ENCODE peak calls at places on chromosome 12, in ten cellular contexts. One of them, this sample, is unnamed.

GRCh38 chr12:121513464-121514183 is 67.2 kb downstream of the KDM2B start:
- DNase-seq in DMS53: peak
- DNase-seq in GM12864: no peak
- DNase-seq in HepG2: peak
- DNase-seq in GM23248: no peak
- DNase-seq in AG04450: no peak
- DNase-seq in amniotic stem cell: no peak
- DNase-seq in stimulated activated CD4-positive, alpha-beta T cell treated with anti-CD3 and anti-CD28 coated beads, Interleukin-15, amount 100 ng/mL, for 1 hour: no peak
- DNase-seq in nephron progenitor cell: peak
- DNase-seq in activated CD8-positive, alpha-beta memory T cell treated with anti-CD3 and anti-CD28 coated beads, Interleukin-2, amount 50 U/mL, for 4 hours: peak
- DNase-seq in this sample: no peak

GRCh38 chr12:113271853-113272561 is 50.7 kb downstream of the TPCN1 start:
- DNase-seq in DMS53: no peak
- DNase-seq in GM12864: no peak
- DNase-seq in HepG2: peak
- DNase-seq in GM23248: peak
- DNase-seq in AG04450: peak
- DNase-seq in amniotic stem cell: peak
- DNase-seq in stimulated activated CD4-positive, alpha-beta T cell treated with anti-CD3 and anti-CD28 coated beads, Interleukin-15, amount 100 ng/mL, for 1 hour: no peak
- DNase-seq in nephron progenitor cell: no peak
- DNase-seq in activated CD8-positive, alpha-beta memory T cell treated with anti-CD3 and anti-CD28 coated beads, Interleukin-2, amount 50 U/mL, for 4 hours: no peak
- DNase-seq in this sample: no peak

GRCh38 chr12:9049520-9050133 is 60.3 kb downstream of the KLRG1 start:
- DNase-seq in DMS53: peak
- DNase-seq in GM12864: no peak
- DNase-seq in HepG2: peak
- DNase-seq in GM23248: peak
- DNase-seq in AG04450: peak
- DNase-seq in amniotic stem cell: no peak
- DNase-seq in stimulated activated CD4-positive, alpha-beta T cell treated with anti-CD3 and anti-CD28 coated beads, Interleukin-15, amount 100 ng/mL, for 1 hour: no peak
- DNase-seq in nephron progenitor cell: peak
- DNase-seq in activated CD8-positive, alpha-beta memory T cell treated with anti-CD3 and anti-CD28 coated beads, Interleukin-2, amount 50 U/mL, for 4 hours: no peak
- DNase-seq in this sample: no peak

GRCh38 chr12:132170094-132170636 is 25.9 kb downstream of the NOC4L start:
- DNase-seq in DMS53: no peak
- DNase-seq in GM12864: no peak
- DNase-seq in HepG2: no peak
- DNase-seq in GM23248: peak
- DNase-seq in AG04450: no peak
- DNase-seq in amniotic stem cell: no peak
- DNase-seq in stimulated activated CD4-positive, alpha-beta T cell treated with anti-CD3 and anti-CD28 coated beads, Interleukin-15, amount 100 ng/mL, for 1 hour: no peak
- DNase-seq in nephron progenitor cell: no peak
- DNase-seq in activated CD8-positive, alpha-beta memory T cell treated with anti-CD3 and anti-CD28 coated beads, Interleukin-2, amount 50 U/mL, for 4 hours: no peak
- DNase-seq in this sample: no peak

GRCh38 chr12:62435337-62436163 is 31.1 kb upstream of the MON2 start:
- DNase-seq in DMS53: peak
- DNase-seq in GM12864: no peak
- DNase-seq in HepG2: peak
- DNase-seq in GM23248: peak
- DNase-seq in AG04450: peak
- DNase-seq in amniotic stem cell: peak
- DNase-seq in stimulated activated CD4-positive, alpha-beta T cell treated with anti-CD3 and anti-CD28 coated beads, Interleukin-15, amount 100 ng/mL, for 1 hour: peak
- DNase-seq in nephron progenitor cell: peak
- DNase-seq in activated CD8-positive, alpha-beta memory T cell treated with anti-CD3 and anti-CD28 coated beads, Interleukin-2, amount 50 U/mL, for 4 hours: peak
- DNase-seq in this sample: peak

GRCh38 chr12:106082216-106083175 is 56.3 kb downstream of the NUAK1 start:
- DNase-seq in DMS53: no peak
- DNase-seq in GM12864: no peak
- DNase-seq in HepG2: no peak
- DNase-seq in GM23248: peak
- DNase-seq in AG04450: no peak
- DNase-seq in amniotic stem cell: no peak
- DNase-seq in stimulated activated CD4-positive, alpha-beta T cell treated with anti-CD3 and anti-CD28 coated beads, Interleukin-15, amount 100 ng/mL, for 1 hour: no peak
- DNase-seq in nephron progenitor cell: no peak
- DNase-seq in activated CD8-positive, alpha-beta memory T cell treated with anti-CD3 and anti-CD28 coated beads, Interleukin-2, amount 50 U/mL, for 4 hours: no peak
- DNase-seq in this sample: no peak

GRCh38 chr12:114476159-114476558 is 70.2 kb upstream of the TBX5 start:
- DNase-seq in DMS53: peak
- DNase-seq in GM12864: no peak
- DNase-seq in HepG2: peak
- DNase-seq in GM23248: peak
- DNase-seq in AG04450: peak
- DNase-seq in amniotic stem cell: no peak
- DNase-seq in stimulated activated CD4-positive, alpha-beta T cell treated with anti-CD3 and anti-CD28 coated beads, Interleukin-15, amount 100 ng/mL, for 1 hour: no peak
- DNase-seq in nephron progenitor cell: no peak
- DNase-seq in activated CD8-positive, alpha-beta memory T cell treated with anti-CD3 and anti-CD28 coated beads, Interleukin-2, amount 50 U/mL, for 4 hours: no peak
- DNase-seq in this sample: no peak

GRCh38 chr12:64670856-64671639 is 60.8 kb downstream of the RASSF3 start:
- DNase-seq in DMS53: no peak
- DNase-seq in GM12864: no peak
- DNase-seq in HepG2: no peak
- DNase-seq in GM23248: peak
- DNase-seq in AG04450: no peak
- DNase-seq in amniotic stem cell: no peak
- DNase-seq in stimulated activated CD4-positive, alpha-beta T cell treated with anti-CD3 and anti-CD28 coated beads, Interleukin-15, amount 100 ng/mL, for 1 hour: no peak
- DNase-seq in nephron progenitor cell: no peak
- DNase-seq in activated CD8-positive, alpha-beta memory T cell treated with anti-CD3 and anti-CD28 coated beads, Interleukin-2, amount 50 U/mL, for 4 hours: no peak
- DNase-seq in this sample: no peak

GRCh38 chr12:53048780-53049401 is 974 bp upstream of the TNS2 start:
- DNase-seq in DMS53: peak
- DNase-seq in GM12864: no peak
- DNase-seq in HepG2: peak
- DNase-seq in GM23248: peak
- DNase-seq in AG04450: no peak
- DNase-seq in amniotic stem cell: no peak
- DNase-seq in stimulated activated CD4-positive, alpha-beta T cell treated with anti-CD3 and anti-CD28 coated beads, Interleukin-15, amount 100 ng/mL, for 1 hour: no peak
- DNase-seq in nephron progenitor cell: peak
- DNase-seq in activated CD8-positive, alpha-beta memory T cell treated with anti-CD3 and anti-CD28 coated beads, Interleukin-2, amount 50 U/mL, for 4 hours: no peak
- DNase-seq in this sample: peak

GRCh38 chr12:84955298-84955697 is 42.7 kb upstream of the SLC6A15 start:
- DNase-seq in DMS53: no peak
- DNase-seq in GM12864: no peak
- DNase-seq in HepG2: no peak
- DNase-seq in GM23248: peak
- DNase-seq in AG04450: no peak
- DNase-seq in amniotic stem cell: no peak
- DNase-seq in stimulated activated CD4-positive, alpha-beta T cell treated with anti-CD3 and anti-CD28 coated beads, Interleukin-15, amount 100 ng/mL, for 1 hour: no peak
- DNase-seq in nephron progenitor cell: no peak
- DNase-seq in activated CD8-positive, alpha-beta memory T cell treated with anti-CD3 and anti-CD28 coated beads, Interleukin-2, amount 50 U/mL, for 4 hours: no peak
- DNase-seq in this sample: no peak

GRCh38 chr12:131830335-131831020 is 2.3 kb downstream of the MMP17 start:
- DNase-seq in DMS53: peak
- DNase-seq in GM12864: no peak
- DNase-seq in HepG2: peak
- DNase-seq in GM23248: peak
- DNase-seq in AG04450: peak
- DNase-seq in amniotic stem cell: peak
- DNase-seq in stimulated activated CD4-positive, alpha-beta T cell treated with anti-CD3 and anti-CD28 coated beads, Interleukin-15, amount 100 ng/mL, for 1 hour: no peak
- DNase-seq in nephron progenitor cell: peak
- DNase-seq in activated CD8-positive, alpha-beta memory T cell treated with anti-CD3 and anti-CD28 coated beads, Interleukin-2, amount 50 U/mL, for 4 hours: no peak
- DNase-seq in this sample: no peak

GRCh38 chr12:105538880-105539279 is 208.4 kb downstream of the C12orf75 start:
- DNase-seq in DMS53: no peak
- DNase-seq in GM12864: no peak
- DNase-seq in HepG2: no peak
- DNase-seq in GM23248: peak
- DNase-seq in AG04450: peak
- DNase-seq in amniotic stem cell: no peak
- DNase-seq in stimulated activated CD4-positive, alpha-beta T cell treated with anti-CD3 and anti-CD28 coated beads, Interleukin-15, amount 100 ng/mL, for 1 hour: no peak
- DNase-seq in nephron progenitor cell: no peak
- DNase-seq in activated CD8-positive, alpha-beta memory T cell treated with anti-CD3 and anti-CD28 coated beads, Interleukin-2, amount 50 U/mL, for 4 hours: no peak
- DNase-seq in this sample: no peak

GRCh38 chr12:116880817-116881324 is 370 bp downstream of the HRK start:
- DNase-seq in DMS53: peak
- DNase-seq in GM12864: no peak
- DNase-seq in HepG2: peak
- DNase-seq in GM23248: peak
- DNase-seq in AG04450: no peak
- DNase-seq in amniotic stem cell: no peak
- DNase-seq in stimulated activated CD4-positive, alpha-beta T cell treated with anti-CD3 and anti-CD28 coated beads, Interleukin-15, amount 100 ng/mL, for 1 hour: no peak
- DNase-seq in nephron progenitor cell: peak
- DNase-seq in activated CD8-positive, alpha-beta memory T cell treated with anti-CD3 and anti-CD28 coated beads, Interleukin-2, amount 50 U/mL, for 4 hours: peak
- DNase-seq in this sample: no peak

GRCh38 chr12:103799504-103800251 is 41.4 kb downstream of the NT5DC3 start:
- DNase-seq in DMS53: peak
- DNase-seq in GM12864: no peak
- DNase-seq in HepG2: peak
- DNase-seq in GM23248: peak
- DNase-seq in AG04450: no peak
- DNase-seq in amniotic stem cell: no peak
- DNase-seq in stimulated activated CD4-positive, alpha-beta T cell treated with anti-CD3 and anti-CD28 coated beads, Interleukin-15, amount 100 ng/mL, for 1 hour: no peak
- DNase-seq in nephron progenitor cell: no peak
- DNase-seq in activated CD8-positive, alpha-beta memory T cell treated with anti-CD3 and anti-CD28 coated beads, Interleukin-2, amount 50 U/mL, for 4 hours: no peak
- DNase-seq in this sample: no peak

GRCh38 chr12:115002434-115002833 is 318.5 kb upstream of the TBX3 start:
- DNase-seq in DMS53: no peak
- DNase-seq in GM12864: no peak
- DNase-seq in HepG2: no peak
- DNase-seq in GM23248: no peak
- DNase-seq in AG04450: no peak
- DNase-seq in amniotic stem cell: no peak
- DNase-seq in stimulated activated CD4-positive, alpha-beta T cell treated with anti-CD3 and anti-CD28 coated beads, Interleukin-15, amount 100 ng/mL, for 1 hour: no peak
- DNase-seq in nephron progenitor cell: no peak
- DNase-seq in activated CD8-positive, alpha-beta memory T cell treated with anti-CD3 and anti-CD28 coated beads, Interleukin-2, amount 50 U/mL, for 4 hours: no peak
- DNase-seq in this sample: no peak

This sample was measured in iPS DF 19.7.